ENCODE peak calls at places on chromosome 21, in six cellular contexts. G, U, A, X, E and F are unnamed samples. For H3K4me1, the result is how much of the 10 kb centered on the place peaks cover.

GRCh38 chr21:33019885-33020557 is 5.7 kb upstream of the OLIG2 start:
- DNase-seq in G (no peak), U (no peak), A (no peak), X (no peak), E (no peak), F (no peak)

GRCh38 chr21:26840206-26840605 is 5.0 kb downstream of the ADAMTS1 start:
- DNase-seq in G (no peak), U (no peak), A (no peak), X (no peak), E (no peak), F (no peak)

GRCh38 chr21:25907573-25908275 is 173.0 kb downstream of the GABPA start:
- DNase-seq in G (no peak), U (peak), A (no peak), X (no peak), E (no peak), F (no peak)

GRCh38 chr21:38984982-38985422 is 179.3 kb downstream of the ETS2 start:
- DNase-seq in G (no peak), U (no peak), A (no peak), X (no peak), E (peak), F (no peak)

GRCh38 chr21:18384771-18385170 is 18.8 kb downstream of the TMPRSS15 start:
- DNase-seq in G (peak), U (no peak), A (no peak), X (no peak), E (no peak), F (no peak)

GRCh38 chr21:16192900-16193299 is 463.1 kb downstream of the USP25 start:
- DNase-seq in G (peak), U (no peak), A (no peak), X (no peak), E (peak), F (no peak)

GRCh38 chr21:15222711-15223110 is 157.9 kb upstream of the NRIP1 start:
- DNase-seq in G (no peak), U (no peak), A (no peak), X (no peak), E (no peak), F (no peak)

GRCh38 chr21:39098696-39099111 is 84.5 kb downstream of the PSMG1 start:
- DNase-seq in G (no peak), U (no peak), A (no peak), X (no peak), E (no peak), F (no peak)

GRCh38 chr21:26550357-26550756 is 22.7 kb downstream of the CYYR1 start:
- DNase-seq in G (no peak), U (no peak), A (no peak), X (no peak), E (no peak), F (no peak)

GRCh38 chr21:16514316-16514715 is 784.5 kb downstream of the USP25 start:
- DNase-seq in G (no peak), U (no peak), A (no peak), X (no peak), E (no peak), F (no peak)

GRCh38 chr21:38277501-38278111 is 20.8 kb downstream of the KCNJ15 start:
- DNase-seq in G (peak), U (no peak), A (no peak), X (peak), E (peak), F (no peak)

GRCh38 chr21:16071082-16071481 is 341.3 kb downstream of the USP25 start:
- DNase-seq in G (no peak), U (no peak), A (no peak), X (no peak), E (no peak), F (no peak)

GRCh38 chr21:38811257-38811656 is 5.5 kb downstream of the ETS2 start:
- DNase-seq in G (peak), U (no peak), A (no peak), X (no peak), E (peak), F (no peak)

GRCh38 chr21:46207920-46208571 is 20.5 kb downstream of the LSS start:
- DNase-seq in G (no peak), U (no peak), A (no peak), X (no peak), E (no peak), F (peak)

GRCh38 chr21:18369115-18369514 is 34.5 kb downstream of the TMPRSS15 start:
- DNase-seq in G (peak), U (no peak), A (no peak), X (no peak), E (no peak), F (no peak)

GRCh38 chr21:45294509-45295291 is 7.0 kb upstream of the POFUT2 start:
- DNase-seq in G (no peak), U (peak), A (peak), X (peak), E (peak), F (peak)

GRCh38 chr21:23977971-23978370 is 1629.3 kb downstream of the MRPL39 start:
- DNase-seq in G (no peak), U (no peak), A (no peak), X (no peak), E (no peak), F (no peak)

GRCh38 chr21:27339902-27340301 is 373.0 kb upstream of the ADAMTS5 start:
- DNase-seq in G (no peak), U (no peak), A (no peak), X (no peak), E (peak), F (no peak)

GRCh38 chr21:45997495-45998275 is 16.1 kb downstream of the COL6A1 start:
- DNase-seq in G (no peak), U (no peak), A (peak), X (peak), E (no peak), F (peak)

GRCh38 chr21:45833437-45833836 is 148.1 kb upstream of the COL6A1 start:
- DNase-seq in G (no peak), U (no peak), A (no peak), X (no peak), E (no peak), F (no peak)

GRCh38 chr21:17441370-17441769 is 71.5 kb upstream of the CXADR start:
- DNase-seq in G (peak), U (peak), A (no peak), X (no peak), E (peak), F (peak)

GRCh38 chr21:39141502-39141901 is 41.7 kb downstream of the PSMG1 start:
- DNase-seq in G (no peak), U (no peak), A (no peak), X (no peak), E (peak), F (no peak)

GRCh38 chr21:38095220-38095619 is 161.6 kb upstream of the KCNJ15 start:
- DNase-seq in G (peak), U (no peak), A (no peak), X (no peak), E (no peak), F (no peak)

GRCh38 chr21:46001821-46002681 is 20.5 kb downstream of the COL6A1 start:
- DNase-seq in G (no peak), U (peak), A (peak), X (no peak), E (no peak), F (peak)

GRCh38 chr21:26120833-26121232 is 49.7 kb downstream of the APP start:
- DNase-seq in G (no peak), U (no peak), A (no peak), X (no peak), E (no peak), F (no peak)

GRCh38 chr21:18545908-18546307 is 142.3 kb upstream of the TMPRSS15 start:
- DNase-seq in G (no peak), U (no peak), A (no peak), X (no peak), E (no peak), F (no peak)

DNA sequence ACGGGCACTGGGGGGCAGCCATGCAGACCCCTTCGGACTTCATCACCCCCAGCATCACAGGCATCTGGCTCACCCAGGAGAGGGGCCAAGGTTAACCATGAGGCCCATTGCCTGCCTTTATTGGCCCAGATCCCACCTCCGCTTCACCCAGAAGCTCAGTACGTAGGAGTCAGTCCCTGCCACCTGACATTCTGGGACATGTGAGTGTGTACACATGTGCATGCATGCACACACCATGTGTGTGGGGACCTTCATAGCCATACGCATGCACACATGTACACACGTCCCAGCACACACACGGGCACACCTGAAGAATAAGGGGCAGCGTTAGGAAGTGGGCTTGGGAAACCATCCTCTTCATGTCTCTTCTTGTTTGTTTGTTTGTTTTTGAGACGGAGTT is 24.1 kb upstream of the TRAPPC10 start:
- DNase-seq in G (no peak), U (no peak), A (no peak), X (no peak), E (no peak), F (no peak)
- H3K27ac ChIP-seq in G (no peak), U (no peak), A (no peak), X (no peak), E (no peak), F (no peak)

DNA sequence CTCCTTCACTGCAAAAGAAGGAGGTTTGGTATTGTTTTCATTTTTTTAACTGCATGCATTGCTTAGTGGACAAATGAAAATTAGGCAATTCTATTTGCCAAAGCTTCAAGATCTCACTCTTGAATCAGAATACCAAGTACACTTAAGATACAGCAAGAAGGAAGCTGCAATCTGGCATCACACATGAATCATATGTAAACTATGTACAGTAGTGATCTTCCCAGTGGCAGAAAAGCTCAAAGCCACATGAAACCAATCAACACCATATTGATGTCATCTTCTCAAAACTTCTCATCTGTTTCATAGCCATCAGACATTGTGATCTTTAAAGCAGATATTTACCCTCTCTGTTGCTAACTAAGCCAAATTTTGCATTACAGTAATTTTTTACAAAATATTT is 550.1 kb downstream of the LTN1 start:
- DNase-seq in G (no peak), U (no peak), A (no peak), X (no peak), E (peak), F (no peak)
- H3K4me1 ChIP-seq in G (under half), U (under half), A (under half), X (under half), E (under half), F (under half)

GRCh38 chr21:36693144-36694040 is 5.5 kb upstream of the SIM2 start:
- DNase-seq in G (no peak), U (no peak), A (no peak), X (no peak), E (no peak), F (no peak)
- TF ChIP-seq CTCF in G (no peak), U (no peak), A (no peak), X (no peak), E (peak), F (no peak)

DNA sequence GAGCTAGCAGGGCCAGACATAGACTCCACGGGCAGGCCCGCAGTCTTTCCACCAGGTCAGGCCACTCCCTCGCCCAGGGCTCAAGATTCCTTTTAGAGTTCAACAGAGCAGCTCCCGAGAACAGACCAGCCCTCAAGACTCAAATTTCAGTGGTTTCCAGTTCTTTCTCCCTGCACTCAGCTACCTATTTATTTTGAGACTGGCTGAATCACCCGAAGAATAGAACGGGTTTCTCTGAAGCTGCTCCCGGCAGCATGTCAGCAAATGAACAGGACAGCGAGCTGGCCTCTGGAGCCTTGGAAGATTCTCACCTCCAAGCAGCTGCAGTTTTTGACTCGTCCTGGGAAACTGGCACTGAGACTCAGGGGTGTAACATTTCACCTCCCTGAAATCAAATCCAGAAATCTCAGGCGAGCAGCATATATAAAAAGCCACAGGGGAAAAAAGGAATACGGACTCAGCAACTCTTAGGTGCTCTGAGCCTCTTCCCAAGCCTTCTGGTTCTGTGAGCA is 177.9 kb downstream of the CLIC6 start:
- DNase-seq in G (peak), U (no peak), A (no peak), X (no peak), E (peak), F (no peak)
- H3K27ac ChIP-seq in G (peak), U (peak), A (no peak), X (peak), E (peak), F (peak)

DNA sequence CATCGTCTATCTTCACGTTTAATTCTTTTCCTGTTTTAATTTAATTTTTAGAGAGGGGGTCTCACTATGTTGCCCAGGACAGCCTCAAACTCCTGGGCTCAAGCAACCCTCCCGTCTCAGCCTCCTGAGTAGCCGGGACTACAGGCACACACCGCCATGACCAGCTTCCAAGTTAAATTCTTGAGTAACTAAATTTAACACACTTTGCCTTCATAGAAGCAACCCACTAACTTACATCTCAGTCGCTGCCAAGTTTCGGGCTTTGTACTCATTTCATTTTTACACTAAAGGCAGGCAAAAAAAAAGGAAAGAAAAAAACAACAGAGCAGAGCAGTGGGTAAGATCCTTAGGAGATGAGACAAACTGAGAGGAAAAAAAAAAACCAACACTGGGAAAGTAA is 3.6 kb downstream of the TIAM1 start:
- DNase-seq in G (no peak), U (no peak), A (no peak), X (no peak), E (no peak), F (no peak)
- H3K4me1 ChIP-seq in G (under half), U (under half), A (under half), X (under half), E (under half), F (under half)

GRCh38 chr21:42745511-42746239 is 92.3 kb downstream of the PDE9A start:
- DNase-seq in G (no peak), U (no peak), A (no peak), X (no peak), E (no peak), F (no peak)
- TF ChIP-seq CTCF in G (no peak), U (no peak), A (no peak), X (no peak), E (no peak), F (no peak)

GRCh38 chr21:41845310-41846032 is 33.7 kb downstream of the PRDM15 start:
- DNase-seq in G (no peak), U (no peak), A (no peak), X (no peak), E (peak), F (no peak)
- H3K27ac ChIP-seq in G (no peak), U (no peak), A (no peak), X (no peak), E (no peak), F (no peak)